ENCODE peak calls at places on chromosomes 3 and 15, in ten cellular contexts. C, O, L, V, X, D, M, I, B and A are unnamed samples.

GRCh38 chr15:33226559-33227181 is 32.2 kb upstream of the FMN1 start:
- DNase-seq in C (peak; percentile 55), O (peak; percentile 7), L (peak; percentile 85), V (peak; percentile 14), X (peak; percentile 66), D (no peak), M (no peak), I (peak; percentile 52), B (peak; percentile 33), A (peak; percentile 68)

GRCh38 chr3:189941679-189942078 is 179.0 kb downstream of the P3H2 start:
- DNase-seq in C (no peak), O (no peak), L (peak; percentile 87), V (no peak), X (peak; percentile 37), D (no peak), M (no peak), I (no peak), B (no peak), A (no peak)

GRCh38 chr15:40011303-40011702 is 27.7 kb downstream of the SRP14 start:
- DNase-seq in C (no peak), O (no peak), L (no peak), V (no peak), X (no peak), D (no peak), M (no peak), I (no peak), B (no peak), A (no peak)

GRCh38 chr3:11510001-11510760 is 133.5 kb downstream of the VGLL4 start:
- DNase-seq in C (peak; percentile 39), O (no peak), L (no peak), V (peak; percentile 68), X (no peak), D (no peak), M (no peak), I (no peak), B (no peak), A (no peak)

GRCh38 chr15:39497759-39498565 is 82.9 kb upstream of the THBS1 start:
- DNase-seq in C (no peak), O (no peak), L (no peak), V (no peak), X (no peak), D (no peak), M (no peak), I (no peak), B (no peak), A (no peak)

GRCh38 chr3:10238330-10238995 is 9.8 kb upstream of the TATDN2 start:
- DNase-seq in C (no peak), O (no peak), L (no peak), V (no peak), X (no peak), D (no peak), M (no peak), I (no peak), B (no peak), A (no peak)

GRCh38 chr15:96053039-96054021 is 277.2 kb upstream of the NR2F2 start:
- DNase-seq in C (peak; percentile 77), O (peak; percentile 42), L (peak; percentile 19), V (peak; percentile 40), X (peak; percentile 75), D (peak; percentile 75), M (peak; percentile 60), I (no peak), B (peak; percentile 15), A (peak; percentile 36)

GRCh38 chr3:139312959-139313358 is 30.9 kb upstream of the MRPS22 start:
- DNase-seq in C (no peak), O (no peak), L (peak; percentile 51), V (no peak), X (no peak), D (no peak), M (no peak), I (no peak), B (no peak), A (no peak)

GRCh38 chr3:57062119-57062631 is 1.7 kb downstream of the SPATA12 start:
- DNase-seq in C (no peak), O (no peak), L (no peak), V (peak; percentile 24), X (no peak), D (no peak), M (peak; percentile 79), I (no peak), B (peak; percentile 11), A (peak; percentile 53)

GRCh38 chr3:15637131-15637951 is 35.8 kb downstream of the BTD start:
- DNase-seq in C (no peak), O (no peak), L (no peak), V (no peak), X (no peak), D (no peak), M (no peak), I (peak; percentile 58), B (no peak), A (no peak)

GRCh38 chr3:142646020-142646783 is 50.0 kb downstream of the PLS1 start:
- DNase-seq in C (no peak), O (no peak), L (no peak), V (no peak), X (no peak), D (no peak), M (no peak), I (no peak), B (no peak), A (no peak)

GRCh38 chr15:75023194-75024101 is at the start of gene PPCDC:
- DNase-seq in C (peak; percentile 98), O (peak; percentile 96), L (peak; percentile 97), V (peak; percentile 97), X (peak; percentile 97), D (peak; percentile 98), M (peak; percentile 98), I (peak; percentile 84), B (peak; percentile 97), A (peak; percentile 99)

GRCh38 chr3:58241321-58242044 is 3.9 kb downstream of the ABHD6 start:
- DNase-seq in C (no peak), O (no peak), L (no peak), V (no peak), X (no peak), D (no peak), M (no peak), I (no peak), B (no peak), A (no peak)

GRCh38 chr3:47645551-47645950 is 66.9 kb upstream of the CSPG5 start:
- DNase-seq in C (no peak), O (no peak), L (no peak), V (no peak), X (no peak), D (no peak), M (no peak), I (no peak), B (no peak), A (no peak)

DNA sequence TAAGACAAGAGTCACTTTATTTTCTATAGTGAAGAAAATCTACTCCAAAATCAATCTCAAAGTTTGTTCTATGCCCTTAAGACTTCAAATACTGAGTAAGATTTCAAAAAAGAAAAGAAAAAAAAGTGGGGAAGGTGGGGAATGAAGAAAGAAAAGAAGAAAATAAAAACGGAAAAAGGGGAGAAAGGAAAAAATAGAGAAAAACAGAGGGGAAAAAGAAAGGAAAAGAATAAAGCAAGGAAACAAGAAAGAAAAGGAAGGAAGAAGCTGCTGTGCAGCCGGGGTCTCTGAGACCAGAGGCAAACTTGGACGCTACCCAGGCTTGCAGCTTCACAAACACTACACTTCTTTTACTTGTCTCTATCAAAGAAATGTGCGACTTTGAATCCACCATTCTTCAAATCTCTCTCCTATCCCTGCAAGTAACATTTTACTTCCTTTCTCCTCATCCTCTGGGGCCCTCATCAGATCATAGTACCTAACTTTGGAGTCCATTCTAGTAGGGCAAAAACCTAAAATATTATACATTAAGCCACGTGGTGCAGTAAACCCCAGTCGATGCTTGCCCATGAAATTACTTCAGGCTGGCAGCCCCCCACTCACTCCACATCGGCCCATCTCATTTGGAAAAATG is 279.8 kb downstream of the FOXP1 start:
- DNase-seq in C (no peak), O (no peak), L (no peak), V (no peak), X (no peak), D (no peak), M (no peak), I (no peak), B (peak; percentile 24), A (peak; percentile 38)
- H3K4me3 ChIP-seq in C (no peak overlapping the region), O (peak overlapping the region; percentile 1), L (no peak overlapping the region), V (no peak overlapping the region), X (no peak overlapping the region), D (no peak overlapping the region), M (no peak overlapping the region), I (no peak overlapping the region), B (peak overlapping the region; percentile 17), A (no peak overlapping the region)

GRCh38 chr3:143973352-143974021 is 1.9 kb downstream of the DIPK2A start:
- DNase-seq in C (no peak), O (peak; percentile 14), L (peak; percentile 23), V (no peak), X (no peak), D (no peak), M (no peak), I (no peak), B (peak; percentile 10), A (peak; percentile 36)
- TF ChIP-seq POLR2A in C (no peak), O (no peak), L (no peak), V (peak; percentile 11), X (no peak), D (peak; percentile 45), M (no peak), I (no peak), B (no peak), A (no peak)

GRCh38 chr15:55241895-55242294 is 45.2 kb upstream of the RSL24D1 start:
- DNase-seq in C (no peak), O (no peak), L (no peak), V (no peak), X (no peak), D (no peak), M (no peak), I (no peak), B (no peak), A (no peak)

GRCh38 chr15:55241193-55241592 is 44.5 kb upstream of the RSL24D1 start:
- DNase-seq in C (no peak), O (no peak), L (no peak), V (no peak), X (no peak), D (no peak), M (no peak), I (no peak), B (no peak), A (no peak)

GRCh38 chr15:55240125-55240760 is 43.5 kb upstream of the RSL24D1 start:
- DNase-seq in C (no peak), O (no peak), L (no peak), V (no peak), X (no peak), D (no peak), M (no peak), I (no peak), B (no peak), A (no peak)

GRCh38 chr15:55237219-55238130 is 40.7 kb upstream of the RSL24D1 start:
- DNase-seq in C (no peak), O (no peak), L (no peak), V (no peak), X (no peak), D (no peak), M (no peak), I (no peak), B (no peak), A (no peak)

GRCh38 chr15:55239440-55240124 is 42.8 kb upstream of the RSL24D1 start:
- DNase-seq in C (no peak), O (no peak), L (no peak), V (no peak), X (no peak), D (no peak), M (no peak), I (no peak), B (no peak), A (no peak)
- TF ChIP-seq CTCF in C (no peak), O (no peak), L (no peak), V (no peak), X (no peak), D (no peak), M (no peak), I (no peak), B (no peak), A (no peak)

GRCh38 chr3:149579161-149579560 is 78.7 kb downstream of the WWTR1 start:
- DNase-seq in C (no peak), O (no peak), L (no peak), V (no peak), X (no peak), D (no peak), M (no peak), I (no peak), B (no peak), A (no peak)
- H3K4me3 ChIP-seq in C (no peak overlapping the region), O (no peak overlapping the region), L (no peak overlapping the region), V (no peak overlapping the region), X (no peak overlapping the region), D (no peak overlapping the region), M (no peak overlapping the region), I (no peak overlapping the region), B (no peak overlapping the region), A (no peak overlapping the region)